ENCODE peak calls at places on chromosomes 16 and 17, in four cellular contexts. One of them, this sample, is unnamed. For H3K4me1, the result is how much of the 10 kb centered on the place peaks cover.

GRCh38 chr17:77451271-77451893 is 310.6 kb downstream of the SEC14L1 start:
- DNase-seq in PC-9: no peak
- DNase-seq in SK-N-SH: peak
- DNase-seq in tibial artery: no peak
- DNase-seq in this sample: peak

GRCh38 chr17:72250206-72250605 is 129.4 kb downstream of the SOX9 start:
- DNase-seq in PC-9: no peak
- DNase-seq in SK-N-SH: no peak
- DNase-seq in tibial artery: no peak
- DNase-seq in this sample: no peak

GRCh38 chr16:5025171-5025632 is 8.5 kb downstream of the NAGPA start:
- DNase-seq in PC-9: no peak
- DNase-seq in SK-N-SH: no peak
- DNase-seq in tibial artery: no peak
- DNase-seq in this sample: peak

GRCh38 chr17:62780273-62780672 is 27.8 kb downstream of the MARCHF10 start:
- DNase-seq in PC-9: peak
- DNase-seq in SK-N-SH: no peak
- DNase-seq in tibial artery: no peak
- DNase-seq in this sample: peak

GRCh38 chr17:66625321-66625767 is 209.6 kb upstream of the CACNG5 start:
- DNase-seq in PC-9: no peak
- DNase-seq in SK-N-SH: peak
- DNase-seq in tibial artery: no peak
- DNase-seq in this sample: no peak

GRCh38 chr16:75238853-75239371 is 12.5 kb downstream of the BCAR1 start:
- DNase-seq in PC-9: no peak
- DNase-seq in SK-N-SH: peak
- DNase-seq in tibial artery: peak
- DNase-seq in this sample: no peak

GRCh38 chr17:12730421-12730820 is 58.9 kb upstream of the ARHGAP44 start:
- DNase-seq in PC-9: no peak
- DNase-seq in SK-N-SH: no peak
- DNase-seq in tibial artery: no peak
- DNase-seq in this sample: no peak

GRCh38 chr16:19861811-19862327 is 22.8 kb downstream of the GPRC5B start:
- DNase-seq in PC-9: no peak
- DNase-seq in SK-N-SH: no peak
- DNase-seq in tibial artery: no peak
- DNase-seq in this sample: no peak

GRCh38 chr16:84648595-84649510 is 542 bp downstream of the KLHL36 start:
- DNase-seq in PC-9: peak
- DNase-seq in SK-N-SH: peak
- DNase-seq in tibial artery: peak
- DNase-seq in this sample: peak

GRCh38 chr16:70348991-70349390 is 2.3 kb downstream of the DDX19A start:
- DNase-seq in PC-9: no peak
- DNase-seq in SK-N-SH: no peak
- DNase-seq in tibial artery: no peak
- DNase-seq in this sample: no peak

GRCh38 chr16:19860146-19861030 is 24.3 kb downstream of the GPRC5B start:
- DNase-seq in PC-9: no peak
- DNase-seq in SK-N-SH: no peak
- DNase-seq in tibial artery: no peak
- DNase-seq in this sample: no peak

GRCh38 chr16:55367301-55367745 is 43.3 kb downstream of the IRX6 start:
- DNase-seq in PC-9: no peak
- DNase-seq in SK-N-SH: no peak
- DNase-seq in tibial artery: no peak
- DNase-seq in this sample: no peak

GRCh38 chr16:64238576-64238975 is 883.3 kb downstream of the CDH11 start:
- DNase-seq in PC-9: no peak
- DNase-seq in SK-N-SH: no peak
- DNase-seq in tibial artery: no peak
- DNase-seq in this sample: no peak

GRCh38 chr17:79338589-79338988 is 264.0 kb downstream of the ENGASE start:
- DNase-seq in PC-9: no peak
- DNase-seq in SK-N-SH: no peak
- DNase-seq in tibial artery: no peak
- DNase-seq in this sample: no peak

GRCh38 chr17:4679652-4680051 is 24.3 kb downstream of the PELP1 start:
- DNase-seq in PC-9: peak
- DNase-seq in SK-N-SH: no peak
- DNase-seq in tibial artery: no peak
- DNase-seq in this sample: no peak

GRCh38 chr17:36671144-36671543 is 69.8 kb downstream of the MRM1 start:
- DNase-seq in PC-9: no peak
- DNase-seq in SK-N-SH: no peak
- DNase-seq in tibial artery: no peak
- DNase-seq in this sample: no peak

GRCh38 chr16:72493681-72494415 is 321.9 kb upstream of the PMFBP1 start:
- DNase-seq in PC-9: no peak
- DNase-seq in SK-N-SH: no peak
- DNase-seq in tibial artery: no peak
- DNase-seq in this sample: no peak

GRCh38 chr17:4405038-4405669 is 28.6 kb upstream of the SPNS3 start:
- DNase-seq in PC-9: no peak
- DNase-seq in SK-N-SH: no peak
- DNase-seq in tibial artery: no peak
- DNase-seq in this sample: no peak

GRCh38 chr17:77617516-77617915 is 341.0 kb upstream of the TNRC6C start:
- DNase-seq in PC-9: no peak
- DNase-seq in SK-N-SH: no peak
- DNase-seq in tibial artery: no peak
- DNase-seq in this sample: no peak

GRCh38 chr17:72189781-72190593 is 69.2 kb downstream of the SOX9 start:
- DNase-seq in PC-9: no peak
- DNase-seq in SK-N-SH: no peak
- DNase-seq in tibial artery: no peak
- DNase-seq in this sample: no peak

GRCh38 chr16:73066321-73066926 is 18.5 kb upstream of the ZFHX3 start:
- DNase-seq in PC-9: no peak
- DNase-seq in SK-N-SH: no peak
- DNase-seq in tibial artery: no peak
- DNase-seq in this sample: no peak

GRCh38 chr16:649646-650045 is 481 bp downstream of the WDR90 start:
- DNase-seq in PC-9: no peak
- DNase-seq in SK-N-SH: peak
- DNase-seq in tibial artery: no peak
- DNase-seq in this sample: no peak

GRCh38 chr17:81808778-81809555 is 5.0 kb downstream of the GCGR start:
- DNase-seq in PC-9: no peak
- DNase-seq in SK-N-SH: peak
- DNase-seq in tibial artery: no peak
- DNase-seq in this sample: no peak

GRCh38 chr17:31373150-31374082 is 18.1 kb upstream of the RAB11FIP4 start:
- DNase-seq in PC-9: no peak
- DNase-seq in SK-N-SH: no peak
- DNase-seq in tibial artery: no peak
- DNase-seq in this sample: no peak

GRCh38 chr17:41308918-41309359 is at the start of gene KRTAP16-1:
- DNase-seq in PC-9: no peak
- DNase-seq in SK-N-SH: no peak
- DNase-seq in tibial artery: no peak
- DNase-seq in this sample: no peak

GRCh38 chr17:13359774-13360173 is 242.0 kb downstream of the HS3ST3A1 start:
- DNase-seq in PC-9: no peak
- DNase-seq in SK-N-SH: peak
- DNase-seq in tibial artery: no peak
- DNase-seq in this sample: no peak

GRCh38 chr17:49707246-49707607 is 537 bp downstream of the SLC35B1 start:
- DNase-seq in PC-9: no peak
- DNase-seq in SK-N-SH: no peak
- DNase-seq in tibial artery: no peak
- DNase-seq in this sample: no peak

GRCh38 chr16:78762222-78762621 is 662.8 kb downstream of the WWOX start:
- DNase-seq in PC-9: no peak
- DNase-seq in SK-N-SH: no peak
- DNase-seq in tibial artery: no peak
- DNase-seq in this sample: no peak

GRCh38 chr17:29111816-29112499 is 68.2 kb downstream of the MYO18A start:
- DNase-seq in PC-9: peak
- DNase-seq in SK-N-SH: peak
- DNase-seq in tibial artery: peak
- DNase-seq in this sample: peak

GRCh38 chr16:6193718-6194117 is 1096.1 kb upstream of the EEF2KMT start:
- DNase-seq in PC-9: peak
- DNase-seq in SK-N-SH: no peak
- DNase-seq in tibial artery: no peak
- DNase-seq in this sample: no peak

GRCh38 chr17:57894848-57895247 is 45.0 kb upstream of the MRPS23 start:
- DNase-seq in PC-9: no peak
- DNase-seq in SK-N-SH: no peak
- DNase-seq in tibial artery: no peak
- DNase-seq in this sample: no peak

DNA sequence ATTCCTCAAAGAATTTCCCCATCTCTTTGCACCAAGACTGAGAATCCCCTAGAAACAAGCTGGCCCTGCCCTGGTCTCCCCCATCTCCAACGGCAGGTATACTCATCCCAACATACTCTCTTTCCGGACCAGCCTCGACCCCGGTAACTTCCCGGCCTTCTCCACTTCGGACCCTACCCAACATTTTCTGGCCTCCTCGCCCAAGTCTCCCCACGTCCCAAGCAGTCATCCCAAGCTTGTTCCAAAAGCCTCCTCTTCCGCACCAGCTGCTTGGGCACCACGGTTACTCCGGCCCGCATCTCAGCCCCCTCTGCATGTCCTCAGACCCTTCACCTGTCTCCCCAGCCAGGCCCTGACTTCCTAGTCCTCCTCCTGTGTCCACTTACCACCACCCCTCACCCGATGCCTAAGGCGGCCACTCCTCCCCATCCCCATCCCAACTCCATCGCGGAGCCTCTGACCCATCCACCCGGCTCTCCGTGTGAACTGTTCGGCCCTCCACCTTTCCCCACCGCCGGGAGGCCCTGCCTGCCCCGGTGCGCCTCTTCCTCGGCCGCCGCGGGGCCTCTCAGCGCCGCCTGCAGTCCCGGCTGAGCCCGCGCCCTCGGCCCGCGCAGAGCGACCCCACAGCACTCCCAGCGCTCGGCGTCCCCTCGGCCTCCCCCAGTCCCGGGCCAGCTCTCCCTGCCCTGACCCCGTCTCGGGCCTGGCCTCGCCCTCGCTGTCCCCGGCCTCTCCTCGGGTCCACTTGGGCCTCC is 993 bp downstream of the PITPNA start:
- DNase-seq in PC-9: peak
- DNase-seq in SK-N-SH: peak
- DNase-seq in tibial artery: no peak
- DNase-seq in this sample: peak
- H3K4me1 ChIP-seq in PC-9: under half
- H3K4me1 ChIP-seq in SK-N-SH: under half
- H3K4me1 ChIP-seq in tibial artery: under half
- H3K4me1 ChIP-seq in this sample: under half

DNA sequence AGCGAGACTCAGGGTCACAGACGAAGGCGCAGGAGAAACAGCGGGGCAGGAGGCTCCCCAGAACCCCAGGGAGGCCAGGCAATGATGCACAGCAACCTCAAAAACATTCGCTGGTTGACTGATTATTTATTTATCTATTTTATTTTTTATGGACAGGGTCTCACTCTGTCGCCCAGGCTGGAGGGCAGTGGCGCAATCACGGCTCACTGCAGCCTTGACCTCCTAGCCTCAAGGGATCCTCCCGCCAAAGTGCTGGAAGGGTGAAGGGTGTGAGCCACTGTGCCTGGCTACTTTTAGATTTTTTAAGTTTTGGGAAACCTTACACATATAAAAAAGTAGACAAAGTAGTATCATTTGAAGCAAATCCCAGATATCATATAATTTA is 83.5 kb downstream of the ZNF778 start:
- DNase-seq in PC-9: no peak
- DNase-seq in SK-N-SH: no peak
- DNase-seq in tibial artery: no peak
- DNase-seq in this sample: no peak
- H3K4me1 ChIP-seq in PC-9: under half
- H3K4me1 ChIP-seq in SK-N-SH: under half
- H3K4me1 ChIP-seq in tibial artery: under half
- H3K4me1 ChIP-seq in this sample: under half

GRCh38 chr16:57196753-57197152 is 10.6 kb downstream of the RSPRY1 start:
- DNase-seq in PC-9: no peak
- DNase-seq in SK-N-SH: peak
- DNase-seq in tibial artery: no peak
- DNase-seq in this sample: no peak
- H3K4me1 ChIP-seq in PC-9: under half
- H3K4me1 ChIP-seq in SK-N-SH: under half
- H3K4me1 ChIP-seq in tibial artery: half or more
- H3K4me1 ChIP-seq in this sample: under half

GRCh38 chr16:21639493-21639892 is 12.9 kb downstream of the IGSF6 start:
- DNase-seq in PC-9: no peak
- DNase-seq in SK-N-SH: no peak
- DNase-seq in tibial artery: no peak
- DNase-seq in this sample: no peak
- H3K4me1 ChIP-seq in PC-9: under half
- H3K4me1 ChIP-seq in SK-N-SH: under half
- H3K4me1 ChIP-seq in tibial artery: under half
- H3K4me1 ChIP-seq in this sample: under half

GRCh38 chr16:87003414-87003755 is 313.8 kb downstream of the C16orf95 start:
- DNase-seq in PC-9: no peak
- DNase-seq in SK-N-SH: no peak
- DNase-seq in tibial artery: no peak
- DNase-seq in this sample: no peak
- H3K4me1 ChIP-seq in PC-9: under half
- H3K4me1 ChIP-seq in SK-N-SH: under half
- H3K4me1 ChIP-seq in tibial artery: under half
- H3K4me1 ChIP-seq in this sample: under half

DNA sequence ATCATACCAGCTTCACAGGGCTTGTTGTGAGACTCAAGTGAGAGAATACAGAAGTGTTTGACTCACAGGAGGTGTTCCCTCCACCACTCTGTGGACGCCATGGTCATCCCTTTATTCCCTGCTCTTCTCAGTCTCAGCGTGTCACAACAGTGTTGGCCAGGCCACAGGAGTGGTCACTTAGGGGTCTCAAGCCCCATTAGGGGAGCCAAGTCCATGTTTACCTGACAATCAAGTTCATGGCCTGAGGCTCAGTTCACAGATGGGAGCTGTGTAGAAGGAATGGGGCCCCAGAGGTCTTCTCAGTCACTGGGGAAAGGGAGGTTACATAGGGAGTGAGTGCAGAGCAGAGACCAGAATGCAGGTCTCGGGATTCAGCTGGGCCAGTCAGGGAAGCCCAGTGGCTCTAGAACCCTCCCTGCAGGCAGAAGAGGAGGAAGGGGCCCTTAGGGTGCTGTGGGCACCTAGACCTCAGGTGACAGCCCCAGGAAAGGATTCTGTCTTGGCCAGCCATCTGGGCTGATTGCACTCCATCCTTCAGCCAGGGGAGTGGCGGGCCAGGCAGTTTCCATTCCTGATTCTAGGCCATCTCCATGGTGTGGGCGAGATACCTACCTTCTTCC is 9.5 kb upstream of the CENPT start:
- DNase-seq in PC-9: no peak
- DNase-seq in SK-N-SH: no peak
- DNase-seq in tibial artery: no peak
- DNase-seq in this sample: no peak
- H3K4me1 ChIP-seq in PC-9: half or more
- H3K4me1 ChIP-seq in SK-N-SH: under half
- H3K4me1 ChIP-seq in tibial artery: half or more
- H3K4me1 ChIP-seq in this sample: half or more

This sample was measured in body of pancreas.